ENCODE peak calls at places on chromosome 11, in six cellular contexts. P, O, R, U, E and M are unnamed samples.

GRCh38 chr11:63945482-63946163 is 6.8 kb downstream of the NAA40 start:
- DNase-seq in P (peak), O (peak), R (peak), U (peak), E (peak), M (peak)

GRCh38 chr11:84437129-84438123 is 1151.3 kb upstream of the CCDC90B start:
- DNase-seq in P (peak), O (no peak), R (no peak), U (no peak), E (peak), M (peak)

GRCh38 chr11:27433742-27434141 is 38.8 kb downstream of the LGR4 start:
- DNase-seq in P (no peak), O (no peak), R (no peak), U (no peak), E (no peak), M (no peak)

GRCh38 chr11:66727883-66728759 is 895 bp downstream of the SPTBN2 start:
- DNase-seq in P (peak), O (no peak), R (no peak), U (no peak), E (peak), M (no peak)

GRCh38 chr11:110463153-110463552 is 33.4 kb downstream of the FDX1 start:
- DNase-seq in P (peak), O (peak), R (peak), U (peak), E (peak), M (peak)

GRCh38 chr11:92297551-92298237 is 73.1 kb downstream of the FAT3 start:
- DNase-seq in P (no peak), O (no peak), R (no peak), U (no peak), E (peak), M (no peak)

GRCh38 chr11:78187366-78188011 is 937 bp downstream of the KCTD21 start:
- DNase-seq in P (no peak), O (no peak), R (no peak), U (no peak), E (no peak), M (no peak)

GRCh38 chr11:76667856-76668255 is 2.7 kb downstream of the LRRC32 start:
- DNase-seq in P (no peak), O (no peak), R (peak), U (no peak), E (no peak), M (peak)

GRCh38 chr11:128548655-128549255 is 38.6 kb downstream of the ETS1 start:
- DNase-seq in P (peak), O (no peak), R (peak), U (no peak), E (no peak), M (peak)

GRCh38 chr11:86800076-86800955 is at the start of gene PRSS23:
- DNase-seq in P (peak), O (no peak), R (peak), U (no peak), E (peak), M (peak)

GRCh38 chr11:61962213-61963015 is 5.0 kb downstream of the FTH1 start:
- DNase-seq in P (no peak), O (no peak), R (no peak), U (no peak), E (no peak), M (no peak)

GRCh38 chr11:80346660-80347059 is 905.8 kb upstream of the TENM4 start:
- DNase-seq in P (no peak), O (no peak), R (no peak), U (no peak), E (no peak), M (no peak)

GRCh38 chr11:5808500-5809121 is at the start of gene OR52N2:
- DNase-seq in P (peak), O (peak), R (peak), U (peak), E (peak), M (peak)

GRCh38 chr11:26297179-26297970 is 34.6 kb upstream of the ANO3 start:
- DNase-seq in P (no peak), O (no peak), R (no peak), U (no peak), E (peak), M (no peak)

GRCh38 chr11:70307176-70307575 is 36.7 kb downstream of the PPFIA1 start:
- DNase-seq in P (no peak), O (no peak), R (no peak), U (no peak), E (no peak), M (no peak)

GRCh38 chr11:129910360-129910759 is 15.0 kb upstream of the NFRKB start:
- DNase-seq in P (no peak), O (no peak), R (no peak), U (no peak), E (no peak), M (no peak)

GRCh38 chr11:123753110-123753509 is 1.2 kb downstream of the OR6X1 start:
- DNase-seq in P (no peak), O (no peak), R (no peak), U (no peak), E (no peak), M (no peak)

GRCh38 chr11:61480936-61481335 is 27.6 kb upstream of the LRRC10B start:
- DNase-seq in P (peak), O (no peak), R (no peak), U (no peak), E (peak), M (no peak)

GRCh38 chr11:3906166-3906565 is 50.7 kb downstream of the STIM1 start:
- DNase-seq in P (no peak), O (no peak), R (no peak), U (no peak), E (no peak), M (no peak)

GRCh38 chr11:69891421-69892236 is 72.4 kb upstream of the FGF3 start:
- DNase-seq in P (peak), O (no peak), R (no peak), U (no peak), E (no peak), M (no peak)

GRCh38 chr11:127818625-127819024 is 768.7 kb downstream of the ETS1 start:
- DNase-seq in P (no peak), O (no peak), R (no peak), U (no peak), E (no peak), M (no peak)

GRCh38 chr11:31817054-31817620 is 6.0 kb upstream of the PAX6 start:
- DNase-seq in P (no peak), O (no peak), R (no peak), U (no peak), E (peak), M (no peak)

GRCh38 chr11:69822676-69823494 is 3.7 kb upstream of the FGF3 start:
- DNase-seq in P (no peak), O (no peak), R (no peak), U (no peak), E (no peak), M (no peak)

GRCh38 chr11:37449146-37449545 is 851.1 kb upstream of the RAG2 start:
- DNase-seq in P (no peak), O (no peak), R (no peak), U (no peak), E (peak), M (no peak)

GRCh38 chr11:77473001-77473800 is 693 bp downstream of the PAK1 start:
- DNase-seq in P (peak), O (no peak), R (peak), U (peak), E (peak), M (peak)

GRCh38 chr11:13119361-13119760 is 110.2 kb downstream of the RASSF10 start:
- DNase-seq in P (no peak), O (no peak), R (no peak), U (no peak), E (no peak), M (no peak)